ENCODE peak calls at places on chromosome 3, in eight cellular contexts. G is HTR-8/SVneo; N is Jurkat, Clone E6-1; Y is Daoy; F is left ventricle myocardium inferior; R is M059J; E is HuH-7.5; C is stimulated activated CD8-positive, alpha-beta memory T cell treated with anti-CD3 and anti-CD28 coated beads, Interleukin-15, amount 100 ng/mL, for 4 hours. I is an unnamed sample.

GRCh38 chr3:49098429-49098828 is 4.6 kb upstream of the QRICH1 start:
- DNase-seq in Y (peak; percentile 39), N (peak; percentile 51), E (no peak), F (peak; percentile 63), R (peak; percentile 53), C (no peak), G (no peak), I (peak; percentile 34)

GRCh38 chr3:10322355-10322715 is 1.4 kb upstream of the SEC13 start:
- DNase-seq in E (peak; percentile 83), C (no peak), F (no peak), G (peak; percentile 39), Y (no peak), N (no peak), R (no peak), I (no peak)

GRCh38 chr3:32469151-32469874 is 33.3 kb downstream of the CMTM6 start:
- DNase-seq in F (no peak), N (no peak), E (no peak), C (no peak), G (no peak), R (peak; percentile 12), Y (peak; percentile 42), I (no peak)

GRCh38 chr3:123737168-123737567 is 147.0 kb downstream of the MYLK start:
- DNase-seq in C (no peak), G (no peak), N (no peak), R (no peak), F (no peak), Y (no peak), E (no peak), I (no peak)

GRCh38 chr3:57958642-57959406 is 49.4 kb upstream of the FLNB start:
- DNase-seq in C (no peak), R (peak; percentile 63), N (no peak), F (peak; percentile 48), E (no peak), G (no peak), Y (peak; percentile 67), I (no peak)

GRCh38 chr3:177060492-177060891 is 136.8 kb downstream of the TBL1XR1 start:
- DNase-seq in E (no peak), G (no peak), Y (no peak), R (no peak), C (no peak), N (no peak), F (no peak), I (no peak)

GRCh38 chr3:195877767-195878423 is 30.5 kb downstream of the TNK2 start:
- DNase-seq in C (no peak), Y (no peak), R (no peak), E (no peak), G (no peak), N (no peak), F (no peak), I (no peak)

GRCh38 chr3:149198611-149199010 is 23.0 kb downstream of the CP start:
- DNase-seq in F (no peak), R (peak; percentile 32), G (peak; percentile 56), Y (peak; percentile 47), E (no peak), N (no peak), C (no peak), I (peak; percentile 63)

GRCh38 chr3:10435850-10436249 is 69.5 kb downstream of the ATP2B2 start:
- DNase-seq in G (no peak), F (no peak), E (no peak), N (no peak), R (no peak), Y (no peak), C (no peak), I (no peak)

GRCh38 chr3:188389711-188390346 is 235.9 kb downstream of the LPP start:
- DNase-seq in F (peak; percentile 22), N (no peak), G (no peak), Y (no peak), R (no peak), E (no peak), C (peak; percentile 5), I (no peak)

GRCh38 chr3:34178415-34178814 is 380.0 kb downstream of the PDCD6IP start:
- DNase-seq in E (no peak), R (no peak), Y (no peak), N (no peak), G (no peak), C (no peak), F (no peak), I (peak; percentile 11)

GRCh38 chr3:140726061-140726460 is 48.2 kb downstream of the TRIM42 start:
- DNase-seq in G (no peak), C (no peak), Y (no peak), F (no peak), E (no peak), N (no peak), R (no peak), I (no peak)

GRCh38 chr3:38018296-38019266 is 10.9 kb downstream of the PLCD1 start:
- DNase-seq in Y (no peak), E (no peak), R (no peak), F (no peak), N (no peak), G (no peak), C (no peak), I (no peak)

GRCh38 chr3:186417791-186418190 is 55.8 kb upstream of the DGKG start:
- DNase-seq in G (peak; percentile 25), E (no peak), C (no peak), N (no peak), Y (peak; percentile 73), R (peak; percentile 93), F (no peak), I (peak; percentile 83)

GRCh38 chr3:64748244-64748894 is 60.6 kb upstream of the ADAMTS9 start:
- DNase-seq in Y (no peak), E (no peak), N (no peak), C (no peak), G (no peak), F (no peak), R (no peak), I (no peak)

GRCh38 chr3:53142986-53143385 is 12.8 kb upstream of the RFT1 start:
- DNase-seq in R (no peak), N (no peak), F (no peak), C (no peak), Y (no peak), E (no peak), G (no peak), I (no peak)

GRCh38 chr3:189204467-189204866 is 32.7 kb downstream of the TPRG1 start:
- DNase-seq in E (no peak), F (no peak), Y (no peak), R (no peak), C (no peak), G (no peak), N (no peak), I (no peak)

GRCh38 chr3:5264896-5265770 is 77.6 kb downstream of the EDEM1 start:
- DNase-seq in E (no peak), F (no peak), G (no peak), R (no peak), Y (no peak), C (no peak), N (no peak), I (peak; percentile 4)

I was measured in IMR-90.